ENCODE peak calls at places on chromosomes 12 and 14, in eight cellular contexts. A is A549, Y is stomach, I is HL-60, L is A673, S is GM23338, B is tibial artery, O is MM.1S. J is an unnamed sample.

GRCh38 chr14:86799244-86799647 is 1193.7 kb downstream of the GALC start:
- DNase-seq in A (peak), S (no peak), O (no peak), I (peak), B (no peak), L (peak), Y (no peak), J (peak)

GRCh38 chr12:132413931-132414588 is 75.9 kb upstream of the FBRSL1 start:
- DNase-seq in S (peak), L (peak), I (no peak), B (no peak), A (no peak), Y (no peak), O (no peak), J (no peak)

GRCh38 chr12:122894173-122895121 is 1.5 kb downstream of the VPS37B start:
- DNase-seq in A (no peak), L (no peak), B (no peak), I (no peak), S (no peak), O (no peak), Y (peak), J (no peak)

GRCh38 chr12:116529686-116530085 is 29.5 kb upstream of the MAP1LC3B2 start:
- DNase-seq in B (no peak), S (no peak), A (no peak), O (no peak), L (no peak), Y (no peak), I (no peak), J (no peak)

GRCh38 chr12:57240069-57240921 is 10.7 kb downstream of the STAC3 start:
- DNase-seq in L (peak), B (no peak), A (peak), I (peak), Y (peak), S (peak), O (peak), J (no peak)

GRCh38 chr14:96080571-96080970 is 41.4 kb downstream of the C14orf132 start:
- DNase-seq in Y (no peak), L (no peak), A (no peak), I (no peak), B (no peak), O (no peak), S (no peak), J (no peak)

GRCh38 chr14:105837349-105838063 is 311.1 kb downstream of the TMEM121 start:
- DNase-seq in O (no peak), S (no peak), B (no peak), L (no peak), Y (no peak), I (no peak), A (no peak), J (no peak)

GRCh38 chr14:79587194-79587593 is 624.1 kb downstream of the DIO2 start:
- DNase-seq in S (no peak), I (no peak), A (no peak), O (no peak), B (no peak), L (peak), Y (no peak), J (no peak)

GRCh38 chr14:68688872-68689371 is 103.9 kb downstream of the ZFP36L1 start:
- DNase-seq in O (no peak), L (peak), S (peak), I (no peak), Y (no peak), B (no peak), A (peak), J (peak)

GRCh38 chr12:459430-460258 is at the start of gene B4GALNT3:
- DNase-seq in L (peak), S (peak), B (peak), I (no peak), A (peak), Y (peak), O (peak), J (no peak)

GRCh38 chr14:69873877-69874780 is 5.1 kb upstream of the SMOC1 start:
- DNase-seq in B (no peak), L (no peak), I (no peak), A (no peak), Y (no peak), S (no peak), O (no peak), J (no peak)

DNA sequence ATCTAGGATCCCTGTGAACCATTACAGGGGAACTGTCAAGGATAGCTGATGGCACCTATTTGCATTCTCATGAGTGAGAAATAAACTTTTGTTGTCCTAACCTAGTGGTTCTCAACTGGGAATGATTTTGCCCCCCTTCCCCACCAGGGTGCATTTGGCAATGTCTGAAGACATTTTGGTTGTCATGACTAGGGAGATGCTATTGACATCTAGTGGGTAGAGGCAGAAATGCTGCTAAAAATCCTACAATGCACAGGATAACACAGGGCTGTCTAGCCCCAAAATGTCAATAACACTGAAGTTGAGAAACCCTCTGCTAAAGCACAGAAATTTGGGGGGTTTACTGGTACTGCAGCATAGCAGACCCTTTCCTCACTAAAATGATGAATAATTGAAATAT is 140.9 kb upstream of the SRRM4 start:
- DNase-seq in L (peak), B (no peak), S (peak), Y (no peak), I (no peak), A (peak), O (no peak), J (no peak)
- TF ChIP-seq CTCF in L (peak), B (no peak), S (peak), Y (no peak), I (no peak), A (no peak), O (no peak), J (no peak)

DNA sequence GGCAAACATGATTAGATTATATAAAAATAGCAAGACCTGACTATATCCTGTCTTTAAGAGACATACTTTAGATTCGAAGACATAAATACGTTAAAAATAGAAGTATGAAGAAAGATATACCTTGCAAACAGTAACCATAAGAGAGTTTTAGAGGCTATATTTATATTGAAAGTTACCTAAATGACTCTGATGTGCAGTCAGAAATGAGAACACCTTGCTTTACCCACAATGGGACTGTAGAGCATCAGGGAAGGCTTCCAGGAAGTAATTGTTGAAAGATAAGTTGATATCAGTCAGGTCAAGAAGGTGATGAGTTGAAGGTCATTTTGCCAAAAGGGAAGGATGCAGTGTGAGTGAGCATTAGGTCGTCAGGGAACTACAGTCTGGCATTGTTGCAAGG is 110.2 kb downstream of the NEDD1 start:
- DNase-seq in I (no peak), O (no peak), B (no peak), S (no peak), Y (no peak), L (no peak), A (no peak), J (no peak)
- TF ChIP-seq CTCF in I (no peak), O (no peak), B (no peak), S (no peak), Y (no peak), L (no peak), A (no peak), J (no peak)

DNA sequence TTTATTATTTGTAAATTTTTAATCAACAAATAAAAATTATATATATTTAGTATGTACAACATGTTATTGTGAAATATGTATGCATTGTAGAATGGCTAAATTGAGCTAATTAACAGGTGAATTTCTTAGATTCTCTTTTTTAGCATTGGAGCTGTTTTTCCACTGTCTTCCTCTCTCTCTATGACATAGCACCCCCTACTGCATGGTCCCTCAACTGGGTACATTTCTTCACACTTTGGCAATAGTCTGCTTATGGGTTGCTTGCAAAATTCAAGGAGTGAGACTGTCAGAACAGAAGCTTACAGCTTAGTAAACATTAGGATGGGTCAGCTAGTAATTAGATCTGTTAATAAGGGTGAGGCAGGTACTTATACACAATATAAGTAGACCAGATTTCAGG is 658.5 kb upstream of the MGAT4C start:
- DNase-seq in I (no peak), O (no peak), L (peak), A (peak), B (peak), Y (no peak), S (peak), J (peak)
- TF ChIP-seq CTCF in I (no peak), O (peak), L (peak), A (peak), B (peak), Y (no peak), S (peak), J (peak)

DNA sequence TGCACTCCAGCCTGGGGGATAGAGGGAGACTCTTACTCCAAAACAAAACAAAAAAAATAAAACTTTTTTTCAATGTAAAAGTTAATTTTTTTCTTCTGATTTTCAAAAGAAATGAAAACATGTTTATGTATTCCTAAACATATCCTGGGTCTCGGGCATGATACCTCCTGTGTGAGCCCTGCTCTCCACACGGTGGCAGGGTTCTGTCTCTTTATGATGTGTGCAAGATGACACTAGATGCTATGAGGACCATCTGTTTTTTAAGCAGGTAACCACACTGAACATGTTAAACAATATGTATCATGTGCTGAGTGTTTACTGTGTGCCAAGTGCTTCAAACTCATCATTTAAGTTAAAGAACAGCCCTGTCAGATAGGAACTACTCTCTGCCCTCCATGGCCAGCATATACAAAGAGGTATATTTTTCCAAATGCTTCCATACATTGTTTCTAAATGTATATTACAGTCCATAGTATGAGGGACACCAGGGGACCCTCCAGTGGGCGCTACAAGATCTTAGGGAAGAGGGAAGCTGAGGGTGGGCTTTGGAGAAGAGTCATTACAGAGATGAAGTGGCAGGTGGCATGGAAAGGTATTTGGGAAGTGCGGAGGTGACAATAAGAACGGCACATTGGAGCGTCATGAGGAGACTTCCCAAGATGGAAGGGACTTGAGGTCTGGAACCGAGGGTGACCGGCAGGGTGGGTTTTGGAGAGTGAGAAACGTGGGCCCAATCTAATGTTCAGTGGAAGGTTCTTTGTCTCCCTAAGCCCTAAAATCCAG is 28.5 kb downstream of the FOS start:
- DNase-seq in S (peak), A (peak), L (peak), Y (no peak), I (no peak), O (peak), B (no peak), J (no peak)
- TF ChIP-seq CTCF in S (peak), A (peak), L (peak), Y (no peak), I (no peak), O (peak), B (no peak), J (peak)

DNA sequence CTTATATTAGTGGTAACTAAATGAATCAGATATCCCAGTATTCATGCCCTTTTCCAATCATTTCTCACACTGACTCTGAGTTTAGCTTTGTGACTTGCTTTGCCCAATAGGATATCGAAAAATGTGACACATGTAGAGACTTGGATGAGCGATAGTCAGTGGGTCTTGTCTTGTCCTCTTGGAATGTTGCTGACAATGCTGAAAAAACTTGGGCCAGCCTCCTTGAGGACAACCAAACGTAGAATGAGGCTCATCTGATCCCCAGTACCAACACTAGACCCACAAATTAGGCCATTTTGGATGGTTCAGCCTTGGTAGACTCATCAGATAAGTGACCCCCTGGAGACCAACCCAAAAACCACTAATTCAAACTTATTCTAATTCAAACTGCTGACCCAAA is 351.0 kb downstream of the GRIN2B start:
- DNase-seq in B (no peak), Y (no peak), L (no peak), I (no peak), O (no peak), A (no peak), S (no peak), J (no peak)
- TF ChIP-seq CTCF in B (no peak), Y (no peak), L (no peak), I (no peak), O (no peak), A (no peak), S (no peak), J (no peak)

GRCh38 chr12:92928962-92929915 is at the start of gene EEA1:
- DNase-seq in I (peak), S (peak), L (peak), O (peak), A (peak), B (peak), Y (peak), J (peak)

GRCh38 chr12:92927436-92928116 is 1.5 kb downstream of the EEA1 start:
- DNase-seq in A (peak), Y (no peak), O (peak), S (peak), L (peak), I (peak), B (no peak), J (peak)

GRCh38 chr12:92926549-92926948 is 2.5 kb downstream of the EEA1 start:
- DNase-seq in S (no peak), Y (no peak), O (no peak), B (no peak), L (no peak), I (no peak), A (no peak), J (no peak)

GRCh38 chr12:92928431-92928961 is 599 bp downstream of the EEA1 start:
- DNase-seq in S (no peak), I (no peak), B (peak), O (no peak), Y (no peak), L (no peak), A (peak), J (no peak)

GRCh38 chr12:92927055-92927435 is 2.0 kb downstream of the EEA1 start:
- DNase-seq in I (no peak), Y (no peak), O (peak), L (peak), A (peak), B (peak), S (peak), J (no peak)
- TF ChIP-seq CTCF in I (no peak), Y (no peak), O (peak), L (peak), A (peak), B (no peak), S (peak), J (peak)